ENCODE peak calls at places on chromosome 11, in ten cellular contexts. O, V, E, J, P, A, B, T, G and Q are unnamed samples.

GRCh38 chr11:45805305-45806071 is 539 bp downstream of the SLC35C1 start:
- DNase-seq in G (no peak), A (peak; percentile 25), P (no peak), J (peak; percentile 36), E (peak; percentile 62), V (peak; percentile 89), T (peak; percentile 78), B (peak; percentile 57), O (peak; percentile 68), Q (peak; percentile 52)

GRCh38 chr11:74019860-74020259 is 11.0 kb upstream of the UCP3 start:
- DNase-seq in P (no peak), O (no peak), V (no peak), J (no peak), E (no peak), T (no peak), A (no peak), B (no peak), G (no peak), Q (peak; percentile 74)

GRCh38 chr11:28860898-28861297 is 752.7 kb downstream of the METTL15 start:
- DNase-seq in P (no peak), B (peak; percentile 30), O (no peak), G (no peak), V (no peak), J (no peak), A (no peak), E (peak; percentile 70), T (peak; percentile 60), Q (peak; percentile 53)

GRCh38 chr11:58318532-58318931 is 40.3 kb downstream of the OR5B17 start:
- DNase-seq in J (no peak), A (no peak), E (peak; percentile 3), V (no peak), P (no peak), G (no peak), T (peak; percentile 54), O (no peak), B (peak; percentile 51), Q (no peak)

GRCh38 chr11:112558691-112559090 is 298.0 kb upstream of the PLET1 start:
- DNase-seq in B (peak; percentile 16), T (peak; percentile 53), O (no peak), J (no peak), G (no peak), V (no peak), E (no peak), A (no peak), P (no peak), Q (no peak)

GRCh38 chr11:65764434-65764833 is 16.3 kb downstream of the AP5B1 start:
- DNase-seq in E (no peak), V (no peak), J (no peak), B (no peak), T (no peak), O (no peak), A (no peak), P (no peak), G (no peak), Q (no peak)

GRCh38 chr11:34565417-34566208 is 52.0 kb upstream of the ELF5 start:
- DNase-seq in O (no peak), G (no peak), B (no peak), P (no peak), J (no peak), A (no peak), V (no peak), T (peak; percentile 12), E (no peak), Q (no peak)

GRCh38 chr11:110566577-110566976 is 136.8 kb downstream of the FDX1 start:
- DNase-seq in O (no peak), G (no peak), A (no peak), T (no peak), J (no peak), B (no peak), V (no peak), P (no peak), E (no peak), Q (no peak)

GRCh38 chr11:129766858-129767604 is 48.6 kb upstream of the TMEM45B start:
- DNase-seq in T (peak; percentile 18), V (no peak), J (no peak), P (no peak), A (peak; percentile 68), B (peak; percentile 37), O (no peak), G (no peak), E (peak; percentile 13), Q (peak; percentile 17)

GRCh38 chr11:73359930-73360742 is 16.1 kb upstream of the RELT start:
- DNase-seq in O (no peak), G (no peak), A (peak; percentile 55), V (no peak), J (no peak), E (peak; percentile 24), P (no peak), B (no peak), T (peak; percentile 39), Q (no peak)

GRCh38 chr11:72771507-72771906 is 19.3 kb upstream of the ARAP1 start:
- DNase-seq in T (peak; percentile 74), G (no peak), A (no peak), E (no peak), P (no peak), V (no peak), B (peak; percentile 39), J (no peak), O (no peak), Q (no peak)

GRCh38 chr11:120317689-120318195 is 7.4 kb upstream of the TLCD5 start:
- DNase-seq in J (no peak), A (no peak), G (no peak), P (no peak), V (no peak), E (no peak), T (no peak), O (no peak), B (no peak), Q (no peak)

GRCh38 chr11:77819411-77819920 is 1.1 kb downstream of the RSF1 start:
- DNase-seq in P (peak; percentile 50), G (peak; percentile 79), A (peak; percentile 95), B (peak; percentile 82), J (peak; percentile 37), E (peak; percentile 82), T (peak; percentile 88), O (peak; percentile 82), V (peak; percentile 92), Q (peak; percentile 84)

GRCh38 chr11:93694109-93694508 is 32.6 kb downstream of the CEP295 start:
- DNase-seq in B (no peak), P (no peak), J (no peak), O (no peak), G (no peak), E (no peak), V (no peak), T (no peak), A (no peak), Q (no peak)

GRCh38 chr11:108601150-108601549 is 7.6 kb upstream of the EXPH5 start:
- DNase-seq in O (no peak), B (peak; percentile 44), A (no peak), G (no peak), E (no peak), V (no peak), T (peak; percentile 47), J (no peak), P (no peak), Q (peak; percentile 35)

GRCh38 chr11:63489879-63490278 is 1.1 kb downstream of the PLAAT5 start:
- DNase-seq in G (no peak), P (no peak), A (no peak), E (no peak), J (no peak), T (peak; percentile 49), B (no peak), O (no peak), V (no peak), Q (no peak)

GRCh38 chr11:124219126-124219525 is 21.8 kb upstream of the OR8G1 start:
- DNase-seq in T (no peak), E (no peak), J (no peak), G (no peak), V (no peak), A (no peak), O (no peak), P (no peak), B (no peak), Q (peak; percentile 54)

GRCh38 chr11:76752321-76753175 is 30.6 kb upstream of the TSKU start:
- DNase-seq in P (no peak), A (no peak), T (peak; percentile 93), E (peak; percentile 90), G (no peak), V (peak; percentile 95), B (peak; percentile 57), O (peak; percentile 95), J (peak; percentile 61), Q (no peak)